ENCODE peak calls at places on chromosomes 12 and 14, in five cellular contexts. Y, Q, X, D and V are unnamed samples. For H3K27me3, the result is how much of the 10 kb centered on the place peaks cover.

GRCh38 chr12:93244514-93245077 is 133.1 kb upstream of the NUDT4 start:
- DNase-seq in Q (no peak), X (no peak), Y (no peak), D (no peak), V (no peak)

GRCh38 chr12:12764824-12765223 is 20.6 kb upstream of the APOLD1 start:
- DNase-seq in Q (no peak), D (no peak), Y (peak), X (no peak), V (no peak)

GRCh38 chr14:93207468-93208308 is 632 bp downstream of the UBR7 start:
- DNase-seq in Q (peak), Y (peak), D (no peak), X (peak), V (peak)

GRCh38 chr12:110266381-110266909 is 14.6 kb upstream of the ATP2A2 start:
- DNase-seq in Y (no peak), X (no peak), Q (no peak), D (no peak), V (no peak)

GRCh38 chr14:51395361-51395849 is 155.4 kb downstream of the TMX1 start:
- DNase-seq in D (peak), X (peak), Y (peak), Q (peak), V (peak)

GRCh38 chr14:35083530-35084150 is 37.6 kb downstream of the FAM177A1 start:
- DNase-seq in Y (no peak), X (no peak), D (no peak), Q (no peak), V (no peak)

GRCh38 chr14:104151546-104152245 is 13.3 kb downstream of the KIF26A start:
- DNase-seq in X (no peak), Y (no peak), D (no peak), Q (no peak), V (no peak)

GRCh38 chr12:111076611-111077451 is 156.5 kb upstream of the MYL2 start:
- DNase-seq in D (no peak), X (no peak), Y (no peak), Q (no peak), V (no peak)

GRCh38 chr12:112973712-112974305 is 4.5 kb upstream of the OAS2 start:
- DNase-seq in Q (no peak), D (no peak), Y (no peak), X (no peak), V (no peak)

GRCh38 chr12:95117178-95117599 is 43.8 kb upstream of the NR2C1 start:
- DNase-seq in X (peak), Y (peak), D (no peak), Q (peak), V (peak)

GRCh38 chr12:58537278-58537677 is 383.0 kb downstream of the LRIG3 start:
- DNase-seq in D (no peak), X (peak), Q (peak), Y (no peak), V (peak)

GRCh38 chr12:58283553-58283952 is 342.2 kb downstream of the ATP23 start:
- DNase-seq in X (peak), D (no peak), Q (peak), Y (no peak), V (no peak)

GRCh38 chr12:47744005-47744651 is 14.6 kb downstream of the RAPGEF3 start:
- DNase-seq in D (peak), Y (peak), X (no peak), Q (no peak), V (no peak)

GRCh38 chr14:92387610-92388009 is 64.6 kb downstream of the SLC24A4 start:
- DNase-seq in Y (no peak), X (no peak), Q (no peak), D (no peak), V (no peak)

GRCh38 chr12:93879476-93880376 is 202.6 kb downstream of the CRADD start:
- DNase-seq in X (peak), Y (no peak), D (no peak), Q (peak), V (no peak)

GRCh38 chr14:101102875-101103274 is 199.4 kb upstream of the RTL1 start:
- DNase-seq in D (peak), X (peak), Y (no peak), Q (no peak), V (no peak)

GRCh38 chr14:39266589-39266870 is 32.8 kb downstream of the MIA2 start:
- DNase-seq in X (peak), Y (no peak), Q (no peak), D (no peak), V (no peak)

GRCh38 chr14:55583942-55584468 is 4.0 kb downstream of the KTN1 start:
- DNase-seq in D (no peak), Q (no peak), Y (no peak), X (no peak), V (no peak)

GRCh38 chr14:81245771-81246170 is 25.0 kb upstream of the GTF2A1 start:
- DNase-seq in X (no peak), D (no peak), Y (no peak), Q (no peak), V (no peak)

GRCh38 chr12:114710151-114710550 is 26.2 kb upstream of the TBX3 start:
- DNase-seq in D (no peak), X (no peak), Q (no peak), Y (no peak), V (no peak)

GRCh38 chr14:90438841-90439240 is 42.0 kb downstream of the CALM1 start:
- DNase-seq in Q (no peak), X (no peak), Y (no peak), D (no peak), V (no peak)

GRCh38 chr12:102023343-102023930 is 38.4 kb downstream of the WASHC3 start:
- DNase-seq in X (peak), Q (peak), Y (no peak), D (no peak), V (no peak)

GRCh38 chr12:78645956-78646355 is 218.6 kb upstream of the SYT1 start:
- DNase-seq in Q (no peak), X (peak), D (no peak), Y (no peak), V (no peak)

GRCh38 chr12:5481645-5482044 is 49.7 kb downstream of the NTF3 start:
- DNase-seq in X (no peak), Q (no peak), D (no peak), Y (no peak), V (no peak)

GRCh38 chr14:105192866-105193731 is 12.0 kb upstream of the NUDT14 start:
- DNase-seq in Y (no peak), X (peak), D (no peak), Q (peak), V (peak)

GRCh38 chr12:65609359-65609771 is 214.9 kb upstream of the HMGA2 start:
- DNase-seq in Q (peak), X (peak), D (no peak), Y (no peak), V (peak)

GRCh38 chr12:53058674-53059433 is 9.0 kb downstream of the TNS2 start:
- DNase-seq in Y (no peak), Q (no peak), D (peak), X (no peak), V (no peak)

GRCh38 chr14:74683406-74683805 is 29.5 kb downstream of the AREL1 start:
- DNase-seq in Q (no peak), D (no peak), X (no peak), Y (no peak), V (peak)

GRCh38 chr12:123433615-123434014 is 2.9 kb downstream of the RILPL2 start:
- DNase-seq in D (no peak), Y (no peak), Q (no peak), X (no peak), V (no peak)

GRCh38 chr12:131455581-131456110 is 255.2 kb upstream of the SFSWAP start:
- DNase-seq in D (peak), Y (no peak), X (no peak), Q (no peak), V (no peak)

GRCh38 chr12:131449027-131449426 is 261.9 kb upstream of the SFSWAP start:
- DNase-seq in X (no peak), D (no peak), Y (no peak), Q (no peak), V (no peak)

GRCh38 chr12:131455218-131455506 is 255.7 kb upstream of the SFSWAP start:
- DNase-seq in X (no peak), Y (no peak), Q (no peak), D (no peak), V (no peak)

GRCh38 chr12:131454418-131455217 is 256.3 kb upstream of the SFSWAP start:
- DNase-seq in X (no peak), Q (no peak), Y (peak), D (peak), V (no peak)

DNA sequence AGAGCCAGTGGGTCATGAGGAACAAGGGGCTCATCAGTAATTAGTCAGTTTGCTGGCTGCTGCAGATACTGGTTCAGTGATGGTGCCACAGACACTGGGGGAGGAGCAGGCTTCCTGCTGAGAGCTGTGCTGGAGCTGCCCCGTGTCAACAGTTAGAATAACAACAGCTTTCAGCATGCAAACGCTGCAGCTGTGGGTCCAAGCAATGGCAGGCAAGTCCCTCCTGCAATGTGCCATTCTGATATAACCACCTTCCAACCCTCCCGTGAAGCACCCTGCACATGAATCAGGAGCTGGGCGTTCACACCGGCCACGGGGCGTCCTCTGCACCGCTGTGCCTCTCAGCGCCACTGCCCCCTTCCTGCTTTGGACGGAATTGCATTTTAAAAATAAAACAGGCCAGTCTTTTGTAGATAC is 258.4 kb upstream of the SFSWAP start:
- DNase-seq in Y (peak), X (no peak), Q (no peak), D (peak), V (no peak)
- TF ChIP-seq CTCF in Y (peak), X (no peak), Q (no peak), D (peak), V (no peak)

DNA sequence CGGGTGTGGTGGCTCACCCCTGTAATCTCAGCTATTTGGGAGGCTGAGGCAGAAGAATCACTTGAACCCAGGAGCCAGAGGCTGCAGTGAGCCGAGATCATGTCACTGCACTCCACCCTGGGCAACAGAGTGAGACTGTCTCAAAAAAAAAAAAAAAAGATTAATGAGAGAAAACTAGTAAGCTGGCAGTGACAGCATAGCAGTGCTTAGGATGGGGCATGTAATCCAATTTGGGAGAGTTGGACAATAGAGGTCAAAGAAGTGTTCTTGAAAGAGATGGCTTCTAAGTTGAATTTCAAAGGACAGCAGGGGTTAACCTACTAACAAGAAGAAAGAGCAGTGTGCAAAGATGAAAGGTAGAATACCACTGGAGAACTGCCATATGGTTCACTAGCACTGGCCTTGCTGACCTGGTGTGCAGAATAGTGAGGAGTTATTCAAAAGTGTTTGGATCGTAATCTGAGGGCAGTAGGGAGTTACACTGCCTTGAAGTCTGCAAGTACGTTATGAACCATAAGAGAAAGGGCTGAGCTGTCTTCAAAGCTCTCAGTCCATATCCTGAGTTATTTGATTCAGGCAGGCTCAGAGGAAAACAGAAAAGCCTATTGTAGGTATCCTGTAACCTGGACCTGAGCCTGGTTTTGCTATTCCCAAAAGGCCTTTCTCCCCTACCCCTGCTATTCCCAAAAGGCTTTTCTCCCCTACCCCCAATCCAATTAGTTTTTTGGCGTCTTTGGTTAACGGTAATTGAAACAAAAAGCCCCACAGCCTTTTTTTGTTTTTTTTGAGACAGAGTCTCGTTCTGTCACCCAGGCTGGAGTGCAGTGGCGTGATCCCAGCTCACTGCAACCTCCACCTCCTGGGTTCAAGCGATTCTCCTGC is 3.4 kb downstream of the XPOT start:
- DNase-seq in Q (no peak), Y (no peak), X (no peak), D (no peak), V (no peak)
- H3K4me2 ChIP-seq in Q (peak), Y (peak), X (no peak), D (no peak), V (no peak)

DNA sequence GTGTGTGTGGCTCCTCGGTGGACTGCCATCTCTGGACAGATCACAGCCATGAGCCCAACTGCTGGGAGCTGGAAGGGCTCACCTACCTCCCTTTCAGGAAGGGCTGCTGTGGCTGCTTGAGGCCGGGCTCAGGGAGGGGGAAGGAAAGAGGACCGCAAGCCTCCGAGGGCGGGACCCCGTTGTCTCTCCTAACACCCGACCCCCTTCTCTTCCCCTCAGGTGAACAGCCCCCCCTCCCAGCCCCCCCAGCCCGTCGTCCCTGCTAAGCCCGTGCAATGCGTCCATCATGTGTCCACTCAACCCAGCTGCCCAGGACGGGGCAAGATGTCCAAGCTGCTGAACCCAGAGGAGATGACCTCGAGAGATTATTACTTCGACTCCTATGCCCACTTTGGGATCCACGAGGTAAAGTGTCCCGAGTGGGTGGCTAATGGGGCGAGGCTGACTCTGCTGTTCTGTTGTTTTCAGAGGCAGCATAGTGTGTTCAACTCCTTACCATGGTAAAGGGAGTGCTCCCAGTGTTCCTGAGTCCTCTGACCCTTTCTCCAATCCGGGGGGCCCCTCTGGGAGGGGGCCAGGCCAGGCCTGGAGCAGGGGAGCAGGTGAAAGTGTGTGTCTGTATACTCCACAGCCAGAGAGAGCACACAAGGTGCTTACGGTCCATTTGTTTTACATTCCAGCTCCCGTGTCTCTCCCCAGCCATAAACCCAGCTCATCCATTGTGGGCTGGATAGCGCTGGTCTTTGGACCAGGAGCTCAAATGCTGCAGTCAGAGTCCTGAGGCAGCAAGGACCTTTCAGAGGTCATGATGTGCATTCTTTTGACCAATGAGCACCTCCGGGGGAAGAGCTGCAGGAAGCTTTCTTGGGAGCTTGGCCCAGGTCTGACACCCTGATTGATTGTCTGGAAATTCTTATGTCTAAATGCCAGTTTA is 49.7 kb downstream of the PRMT8 start:
- DNase-seq in Y (no peak), D (peak), Q (no peak), X (no peak), V (no peak)
- H3K27me3 ChIP-seq in Y (under half), D (under half), Q (under half), X (under half), V (under half)

GRCh38 chr12:54298904-54299303 is 1.9 kb downstream of the NFE2 start:
- DNase-seq in D (no peak), Q (no peak), X (no peak), Y (no peak), V (no peak)

GRCh38 chr12:54300732-54301427 is at the start of gene NFE2:
- DNase-seq in Q (peak), Y (peak), D (peak), X (peak), V (no peak)

GRCh38 chr12:54301428-54302045 is 722 bp upstream of the NFE2 start:
- DNase-seq in Q (no peak), Y (peak), D (peak), X (no peak), V (no peak)

GRCh38 chr12:54299515-54300266 is 1.1 kb downstream of the NFE2 start:
- DNase-seq in Q (no peak), Y (no peak), D (no peak), X (no peak), V (no peak)

DNA sequence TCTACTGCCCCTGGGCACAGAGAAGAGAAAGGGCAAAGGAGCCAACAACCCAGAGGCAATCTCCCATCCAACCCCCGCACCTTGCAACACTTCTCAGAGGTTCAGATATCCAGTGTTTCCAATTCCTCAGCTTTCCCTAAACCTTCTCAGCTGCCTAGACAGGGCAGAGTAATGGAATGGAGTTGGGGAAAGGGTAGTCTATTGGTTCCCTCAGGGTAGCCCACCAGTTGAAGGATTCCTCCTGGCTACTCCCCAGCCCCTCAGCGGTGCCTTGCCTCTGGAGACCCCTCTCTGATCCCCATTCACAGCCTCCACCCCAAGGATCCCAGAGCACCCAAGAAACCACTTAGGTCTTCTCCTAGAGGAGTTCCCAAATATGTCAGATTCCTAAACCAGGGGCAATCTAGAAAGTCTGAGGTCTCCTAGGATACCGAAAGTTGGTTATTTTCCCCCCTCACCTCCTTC is 516 bp downstream of the NFE2 start:
- DNase-seq in X (no peak), Y (no peak), Q (no peak), D (peak), V (no peak)
- TF ChIP-seq CTCF in X (no peak), Y (no peak), Q (no peak), D (no peak), V (no peak)

DNA sequence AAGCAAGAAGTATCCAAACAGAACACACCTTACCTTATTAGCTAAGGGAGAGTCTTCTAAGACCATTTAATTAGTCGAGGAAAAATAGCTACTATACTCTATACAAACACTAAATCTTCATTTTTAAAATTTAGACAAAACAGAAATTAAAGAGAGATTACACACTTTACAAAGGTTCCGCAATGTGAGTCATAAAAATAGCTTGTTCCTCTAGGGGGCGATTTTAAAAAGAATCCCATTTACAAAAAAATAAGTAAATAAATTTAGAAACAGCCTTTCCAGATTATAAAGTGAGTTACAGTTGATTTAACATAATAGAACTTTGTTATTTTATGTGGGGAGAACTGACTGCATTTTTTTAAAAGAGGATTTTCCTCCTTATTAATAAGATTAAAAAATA is 201.6 kb downstream of the PAX9 start:
- DNase-seq in Y (no peak), D (no peak), Q (no peak), X (no peak), V (no peak)
- H3K4me2 ChIP-seq in Y (no peak), D (no peak), Q (no peak), X (no peak), V (no peak)

DNA sequence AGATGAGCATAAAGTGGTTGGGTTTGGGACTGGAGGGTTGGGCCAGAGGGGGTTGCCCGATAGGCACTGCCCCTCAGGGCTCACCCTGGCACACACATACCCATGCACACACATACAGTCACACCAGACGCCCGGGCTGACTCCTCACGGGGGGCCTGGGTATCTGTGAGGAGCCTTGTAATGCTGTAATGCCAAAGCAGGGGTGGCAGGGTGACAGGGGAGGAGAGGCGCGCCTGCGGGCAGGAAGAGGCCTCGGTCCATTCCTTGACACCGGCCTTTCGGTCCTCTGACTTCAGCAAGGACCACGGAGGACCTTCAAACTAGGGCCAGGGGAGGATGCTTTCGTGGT is 375 bp downstream of the FAIM2 start:
- DNase-seq in D (no peak), Y (no peak), Q (no peak), X (no peak), V (no peak)
- H3K27me3 ChIP-seq in D (under half), Y (under half), Q (under half), X (under half), V (under half)